ENCODE peak calls at places on chromosome 13, in five cellular contexts. X, W, Q, K and H are unnamed samples.

GRCh38 chr13:106522112-106522511 is 13.3 kb downstream of the EFNB2 start:
- DNase-seq in K (no peak), W (no peak), Q (no peak), X (no peak), H (no peak)

GRCh38 chr13:40665754-40666057 is 735 bp downstream of the FOXO1 start:
- DNase-seq in K (peak; percentile 70), X (peak; percentile 75), W (peak; percentile 46), Q (no peak), H (peak; percentile 68)

GRCh38 chr13:74250738-74251190 is 116.6 kb upstream of the KLF12 start:
- DNase-seq in K (no peak), Q (no peak), W (no peak), X (no peak), H (no peak)

GRCh38 chr13:35953537-35954206 is 177.5 kb downstream of the DCLK1 start:
- DNase-seq in Q (peak; percentile 88), X (peak; percentile 47), W (no peak), K (peak; percentile 85), H (peak; percentile 28)

GRCh38 chr13:91722267-91722884 is 324.0 kb downstream of the GPC5 start:
- DNase-seq in K (no peak), W (no peak), X (peak; percentile 71), Q (no peak), H (peak; percentile 84)

GRCh38 chr13:113875429-113875815 is 11.5 kb upstream of the GAS6 start:
- DNase-seq in Q (no peak), K (no peak), W (no peak), X (no peak), H (no peak)

GRCh38 chr13:45909089-45909488 is 57.5 kb upstream of the SIAH3 start:
- DNase-seq in Q (no peak), K (no peak), W (no peak), X (no peak), H (no peak)

GRCh38 chr13:66114127-66114526 is 1116.0 kb downstream of the PCDH9 start:
- DNase-seq in Q (no peak), X (no peak), W (no peak), K (no peak), H (no peak)

GRCh38 chr13:44465318-44465717 is 91.7 kb downstream of the SERP2 start:
- DNase-seq in W (no peak), Q (no peak), K (no peak), X (no peak), H (no peak)